ENCODE peak calls at places on chromosomes 5 and 9, in four cellular contexts. G is HEK293T, T is HepG2, M is K562. P is an unnamed sample.

GRCh38 chr5:8813180-8813579 is 732.7 kb downstream of the SEMA5A start:
- DNase-seq in G (no peak), T (no peak), M (no peak), P (no peak)

GRCh38 chr5:98774192-98775046 is 956 bp downstream of the RGMB start:
- DNase-seq in T (peak), M (no peak), G (peak), P (no peak)

GRCh38 chr9:105401651-105402050 is 46.2 kb upstream of the FSD1L start:
- DNase-seq in T (no peak), G (no peak), M (no peak), P (no peak)

GRCh38 chr5:179487145-179487544 is 63.2 kb upstream of the RUFY1 start:
- DNase-seq in M (no peak), G (no peak), T (no peak), P (no peak)

GRCh38 chr5:153559926-153560325 is 69.5 kb downstream of the GRIA1 start:
- DNase-seq in M (no peak), T (no peak), G (no peak), P (no peak)

GRCh38 chr5:157564149-157564711 is 11.3 kb downstream of the ADAM19 start:
- DNase-seq in T (no peak), M (no peak), G (no peak), P (no peak)

GRCh38 chr9:18707078-18707477 is 233.1 kb downstream of the ADAMTSL1 start:
- DNase-seq in T (peak), G (no peak), M (no peak), P (no peak)

GRCh38 chr5:111099058-111099778 is 7.1 kb downstream of the WDR36 start:
- DNase-seq in M (no peak), G (no peak), T (no peak), P (no peak)

GRCh38 chr9:33867747-33868429 is 50.9 kb downstream of the UBE2R2 start:
- DNase-seq in M (no peak), T (no peak), G (no peak), P (no peak)

GRCh38 chr9:116661037-116661954 is 25.8 kb upstream of the TRIM32 start:
- DNase-seq in G (peak), T (peak), M (peak), P (peak)

GRCh38 chr9:8845376-8845775 is 1045.8 kb upstream of the DMAC1 start:
- DNase-seq in M (no peak), G (no peak), T (no peak), P (no peak)

GRCh38 chr9:109311281-109311680 is 9.6 kb downstream of the EPB41L4B start:
- DNase-seq in T (no peak), G (no peak), M (no peak), P (no peak)

GRCh38 chr9:137435980-137436760 is 5.0 kb downstream of the ENTPD8 start:
- DNase-seq in G (no peak), M (peak), T (peak), P (no peak)

GRCh38 chr5:33837301-33837700 is 54.5 kb downstream of the ADAMTS12 start:
- DNase-seq in G (no peak), T (no peak), M (no peak), P (no peak)

GRCh38 chr9:132031467-132031866 is 48.2 kb downstream of the MED27 start:
- DNase-seq in G (no peak), M (no peak), T (no peak), P (no peak)

GRCh38 chr5:103866169-103866568 is 303.6 kb upstream of the NUDT12 start:
- DNase-seq in T (no peak), M (no peak), G (no peak), P (no peak)

GRCh38 chr9:123335227-123335985 is 20.6 kb upstream of the CRB2 start:
- DNase-seq in M (no peak), G (no peak), T (no peak), P (no peak)

GRCh38 chr9:73133042-73133651 is 18.5 kb upstream of the ANXA1 start:
- DNase-seq in M (no peak), G (no peak), T (no peak), P (no peak)

GRCh38 chr9:21804336-21804735 is 1.9 kb downstream of the MTAP start:
- DNase-seq in T (no peak), G (no peak), M (no peak), P (no peak)

GRCh38 chr9:37364751-37365360 is 57.6 kb upstream of the GRHPR start:
- DNase-seq in M (no peak), T (no peak), G (no peak), P (no peak)

GRCh38 chr9:120257483-120257882 is 322.5 kb downstream of the CDK5RAP2 start:
- DNase-seq in T (no peak), G (no peak), M (no peak), P (no peak)

GRCh38 chr9:93120846-93121315 is 13.2 kb downstream of the NINJ1 start:
- DNase-seq in T (no peak), M (no peak), G (no peak), P (no peak)

GRCh38 chr9:93121316-93122241 is 12.5 kb downstream of the NINJ1 start:
- DNase-seq in T (no peak), G (no peak), M (no peak), P (no peak)

GRCh38 chr9:93118863-93119702 is 15.0 kb downstream of the NINJ1 start:
- DNase-seq in T (no peak), M (no peak), G (no peak), P (no peak)

GRCh38 chr9:93119703-93119952 is 14.4 kb downstream of the NINJ1 start:
- DNase-seq in M (no peak), T (no peak), G (no peak), P (no peak)

DNA sequence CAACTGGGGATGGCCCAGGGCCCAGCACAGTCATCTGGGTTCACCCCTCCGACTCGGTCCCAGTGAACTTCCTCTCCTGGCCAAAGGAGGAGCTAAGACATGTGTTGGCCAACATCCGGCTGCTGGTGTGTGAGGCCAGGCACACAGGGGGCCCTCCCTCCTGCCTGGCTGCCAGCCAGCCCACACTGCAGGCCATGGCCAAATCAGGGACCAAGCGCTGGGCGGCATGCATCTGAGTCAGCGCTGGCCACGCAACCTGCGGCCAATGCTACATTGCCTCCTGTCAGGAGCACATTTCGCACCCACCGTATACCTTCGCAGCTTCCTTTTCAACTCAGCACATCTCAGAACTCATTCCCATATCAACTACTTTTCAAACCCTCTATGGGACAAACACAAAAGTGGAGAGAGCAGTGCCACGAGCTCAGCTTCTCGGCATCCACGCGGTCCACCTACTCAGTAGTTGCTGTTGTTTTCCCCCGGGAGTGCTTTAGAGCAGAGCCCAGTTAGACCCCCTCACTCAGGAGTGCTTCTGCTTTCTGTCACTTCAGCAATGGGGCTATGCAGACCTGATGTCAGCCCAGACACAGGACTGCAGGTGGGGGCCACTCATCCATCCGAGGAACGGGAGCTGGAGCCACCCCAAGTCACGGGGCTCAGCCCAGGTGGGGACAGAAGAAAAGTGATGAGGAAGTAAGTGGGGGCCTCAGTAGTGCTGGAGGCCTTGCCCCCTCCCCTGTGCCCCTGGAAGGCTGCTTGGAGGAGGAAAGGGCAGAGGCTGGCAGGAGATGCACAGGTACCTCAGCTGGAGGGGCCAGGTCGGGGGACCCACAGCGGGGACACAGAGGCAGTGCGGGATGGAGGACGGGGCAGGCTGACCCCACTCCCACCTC is 13.9 kb downstream of the NINJ1 start:
- DNase-seq in T (peak), G (peak), M (peak), P (no peak)
- TF ChIP-seq TARDBP in T (peak), G (no peak), M (no peak), P (no peak)

GRCh38 chr5:140565780-140566095 is 1.1 kb downstream of the SLC35A4 start:
- DNase-seq in G (no peak), T (no peak), M (no peak), P (no peak)
- TF ChIP-seq TARDBP in G (no peak), T (no peak), M (no peak), P (no peak)

GRCh38 chr5:150033334-150033733 is 32.8 kb downstream of the HMGXB3 start:
- DNase-seq in M (no peak), T (no peak), G (no peak), P (no peak)

GRCh38 chr5:150036513-150036912 is 36.0 kb downstream of the HMGXB3 start:
- DNase-seq in T (no peak), M (no peak), G (no peak), P (no peak)

GRCh38 chr5:150034677-150035076 is 34.1 kb downstream of the HMGXB3 start:
- DNase-seq in T (no peak), G (no peak), M (no peak), P (no peak)

GRCh38 chr5:150038547-150038946 is 38.0 kb downstream of the HMGXB3 start:
- DNase-seq in G (no peak), M (no peak), T (no peak), P (no peak)

GRCh38 chr5:150035139-150035893 is 34.8 kb downstream of the HMGXB3 start:
- DNase-seq in G (no peak), M (no peak), T (no peak), P (peak)
- TF ChIP-seq TARDBP in G (no peak), M (no peak), T (no peak), P (no peak)

DNA sequence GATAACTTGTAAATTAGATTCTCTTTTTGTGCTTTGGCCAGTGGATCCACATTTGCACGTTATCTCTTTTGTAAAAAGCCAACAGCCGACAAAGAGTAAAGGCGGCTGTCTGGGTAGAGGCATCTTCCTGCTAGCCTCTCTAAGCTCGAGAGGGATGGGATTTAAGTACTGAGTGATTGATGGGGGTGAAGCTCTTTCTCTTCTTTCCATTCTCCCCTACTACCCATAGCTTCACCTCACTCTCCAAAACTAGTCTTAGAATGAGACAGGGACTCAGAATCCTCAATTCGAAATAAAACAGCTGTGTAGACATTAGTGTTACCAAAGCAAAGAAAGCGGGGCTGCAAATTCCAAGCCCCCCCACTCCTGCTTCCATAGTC is 3.5 kb downstream of the PBX3 start:
- DNase-seq in T (no peak), G (no peak), M (no peak), P (no peak)
- TF ChIP-seq TARDBP in T (no peak), G (no peak), M (no peak), P (no peak)

GRCh38 chr9:121268598-121269029 is 652 bp downstream of the GSN start:
- DNase-seq in M (no peak), T (no peak), G (no peak), P (no peak)

GRCh38 chr9:121269030-121269887 is 1.3 kb downstream of the GSN start:
- DNase-seq in M (no peak), G (no peak), T (no peak), P (no peak)

GRCh38 chr9:121267689-121268597 is at the start of gene GSN:
- DNase-seq in M (peak), G (peak), T (peak), P (no peak)

GRCh38 chr9:121271368-121272351 is 3.7 kb downstream of the GSN start:
- DNase-seq in T (no peak), M (no peak), G (no peak), P (no peak)

DNA sequence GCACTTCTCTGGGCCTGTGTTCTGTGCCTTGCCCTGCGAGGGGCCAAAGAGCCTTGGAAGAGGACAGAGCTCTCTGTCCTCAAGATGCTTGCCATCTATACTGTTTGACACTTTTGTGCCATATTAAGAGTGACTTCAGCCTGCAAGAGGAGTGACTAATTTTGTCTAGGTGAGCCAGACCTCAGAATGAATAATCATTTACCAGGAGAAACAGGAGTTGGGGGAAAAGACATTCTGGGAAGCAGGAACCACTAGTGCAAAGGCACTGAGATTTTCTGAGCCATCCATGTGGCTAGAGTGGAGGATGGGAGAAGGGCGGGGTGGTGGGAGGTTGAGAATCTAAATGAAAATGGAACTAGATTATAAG is 1.9 kb downstream of the GSN start:
- DNase-seq in T (no peak), M (no peak), G (no peak), P (no peak)
- TF ChIP-seq TARDBP in T (no peak), M (no peak), G (no peak), P (no peak)

DNA sequence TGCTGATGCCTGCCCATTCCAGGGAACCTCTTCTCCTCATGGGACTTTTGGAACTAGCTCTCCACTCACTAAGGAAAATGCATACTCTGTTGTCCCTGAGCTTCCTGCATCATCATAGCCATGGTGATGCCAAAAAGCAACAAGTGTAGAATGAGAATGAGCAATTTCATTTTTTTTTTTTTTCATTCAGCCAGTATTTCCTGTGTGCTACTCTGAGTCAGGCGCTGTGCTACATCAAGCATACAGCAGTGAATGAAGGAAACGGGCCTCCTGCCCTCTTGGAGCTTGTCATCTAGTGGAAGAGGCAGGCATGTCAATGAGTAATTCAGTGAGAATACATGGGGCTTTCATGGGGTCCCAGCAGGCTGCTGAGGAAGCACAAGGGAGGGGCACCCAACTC is 483.1 kb downstream of the BNC2 start:
- DNase-seq in M (no peak), T (no peak), G (no peak), P (no peak)
- TF ChIP-seq TARDBP in M (no peak), T (no peak), G (no peak), P (no peak)

GRCh38 chr5:4532705-4533080 is 607.4 kb upstream of the ADAMTS16 start:
- DNase-seq in T (no peak), M (no peak), G (no peak), P (no peak)
- TF ChIP-seq TARDBP in T (no peak), M (no peak), G (no peak), P (no peak)

GRCh38 chr5:166436857-166437256 is 1854.6 kb upstream of the WWC1 start:
- DNase-seq in T (no peak), G (no peak), M (no peak), P (no peak)
- TF ChIP-seq TARDBP in T (no peak), G (no peak), M (no peak), P (no peak)

GRCh38 chr5:68646142-68646541 is 430.6 kb downstream of the PIK3R1 start:
- DNase-seq in G (no peak), M (no peak), T (no peak), P (no peak)
- TF ChIP-seq TARDBP in G (no peak), M (no peak), T (no peak), P (no peak)

DNA sequence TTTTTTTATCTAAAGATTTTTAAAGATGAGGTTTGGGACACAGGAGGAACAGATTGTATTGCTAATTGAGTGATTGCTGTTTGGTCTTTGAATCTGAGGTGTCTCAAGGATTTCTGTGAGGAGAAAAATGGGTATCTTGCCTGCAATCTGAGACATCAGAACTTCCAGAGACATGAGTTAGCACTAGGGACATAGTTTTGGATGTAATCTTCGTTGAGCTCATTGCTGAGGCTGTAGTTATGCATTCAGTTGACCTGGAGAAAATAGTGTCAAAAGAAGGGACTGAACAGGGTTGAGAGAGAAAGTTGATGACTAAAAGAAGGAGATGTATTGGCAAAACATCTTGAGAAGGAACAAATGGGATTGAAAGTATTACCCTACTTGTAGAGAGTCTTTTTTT is 24.6 kb downstream of the C9orf85 start:
- DNase-seq in G (no peak), T (no peak), M (no peak), P (no peak)
- TF ChIP-seq TARDBP in G (no peak), T (no peak), M (no peak), P (no peak)

P was measured in GM12878.